ENCODE peak calls at places on chromosomes 7 and 10, in eight cellular contexts. O is OCI-LY7, P is mucosa of descending colon, Z is GM23338, D is AG09319, R is stomach, L is A549, M is GM20000. Q is an unnamed sample.

GRCh38 chr10:112475565-112476233 is 28.7 kb downstream of the VTI1A start:
- DNase-seq in R (no peak), L (no peak), P (no peak), M (no peak), O (no peak), D (no peak), Z (no peak), Q (no peak)

GRCh38 chr7:79293655-79294142 is 159.8 kb downstream of the MAGI2 start:
- DNase-seq in L (peak), R (peak), M (no peak), P (peak), Z (no peak), D (no peak), O (no peak), Q (no peak)

GRCh38 chr10:87657370-87657769 is 2.3 kb upstream of the PAPSS2 start:
- DNase-seq in P (peak), L (peak), M (no peak), D (no peak), O (no peak), Z (no peak), R (peak), Q (no peak)

GRCh38 chr7:133714654-133715053 is 412.5 kb upstream of the LRGUK start:
- DNase-seq in L (no peak), O (no peak), M (no peak), R (no peak), P (no peak), Z (no peak), D (no peak), Q (no peak)

GRCh38 chr7:139663608-139664177 is 114.1 kb downstream of the HIPK2 start:
- DNase-seq in P (no peak), L (no peak), M (no peak), Z (no peak), R (no peak), D (no peak), O (no peak), Q (no peak)

GRCh38 chr7:145169908-145170307 is 334.1 kb upstream of the TPK1 start:
- DNase-seq in P (no peak), M (no peak), R (no peak), D (no peak), L (peak), Z (peak), O (peak), Q (no peak)

GRCh38 chr10:70144372-70145110 is 2.0 kb downstream of the TYSND1 start:
- DNase-seq in P (no peak), O (no peak), R (no peak), M (no peak), D (no peak), Z (no peak), L (no peak), Q (peak)

GRCh38 chr10:124696446-124697392 is 47.5 kb downstream of the FAM53B start:
- DNase-seq in D (no peak), P (no peak), R (no peak), Z (no peak), M (peak), L (no peak), O (peak), Q (peak)

GRCh38 chr10:71312840-71313789 is 5.9 kb upstream of the SLC29A3 start:
- DNase-seq in Z (no peak), M (no peak), R (no peak), O (no peak), D (peak), P (peak), L (no peak), Q (no peak)

GRCh38 chr10:24777191-24777590 is 53.5 kb upstream of the ARHGAP21 start:
- DNase-seq in M (no peak), R (no peak), Z (no peak), D (peak), P (no peak), L (no peak), O (no peak), Q (no peak)

GRCh38 chr7:141700291-141700847 is 1.6 kb downstream of the DENND11 start:
- DNase-seq in P (no peak), Z (no peak), L (no peak), O (no peak), M (no peak), R (no peak), D (no peak), Q (no peak)

GRCh38 chr7:30750574-30751256 is 1.2 kb upstream of the INMT start:
- DNase-seq in D (peak), M (no peak), P (peak), Z (no peak), L (no peak), O (no peak), R (no peak), Q (no peak)

GRCh38 chr10:30775779-30776591 is 146.4 kb upstream of the LYZL2 start:
- DNase-seq in R (no peak), D (no peak), M (no peak), L (no peak), P (no peak), O (no peak), Z (no peak), Q (no peak)

GRCh38 chr7:5766321-5766761 is 15.1 kb downstream of the RNF216 start:
- DNase-seq in R (no peak), M (no peak), D (peak), Z (no peak), P (no peak), O (no peak), L (no peak), Q (no peak)

GRCh38 chr10:110803830-110804338 is 67.8 kb upstream of the PDCD4 start:
- DNase-seq in P (peak), L (peak), R (peak), D (peak), M (peak), O (peak), Z (peak), Q (peak)

GRCh38 chr7:155804897-155805825 is 7.1 kb downstream of the SHH start:
- DNase-seq in O (no peak), M (peak), R (peak), L (peak), D (peak), P (peak), Z (peak), Q (peak)

GRCh38 chr10:77334501-77334900 is 303.1 kb downstream of the KCNMA1 start:
- DNase-seq in P (no peak), L (no peak), Z (no peak), O (no peak), D (no peak), M (no peak), R (no peak), Q (no peak)

GRCh38 chr10:103666109-103666508 is 172.6 kb downstream of the NEURL1 start:
- DNase-seq in L (peak), D (no peak), M (no peak), R (no peak), Z (peak), P (peak), O (no peak), Q (no peak)

GRCh38 chr10:75110006-75110632 is 1.3 kb upstream of the SAMD8 start:
- DNase-seq in M (no peak), Z (no peak), P (no peak), D (no peak), O (no peak), L (no peak), R (no peak), Q (no peak)

GRCh38 chr7:77479536-77480088 is 57.5 kb upstream of the PTPN12 start:
- DNase-seq in R (no peak), L (peak), P (no peak), D (no peak), Z (peak), M (no peak), O (no peak), Q (no peak)

GRCh38 chr7:2985866-2986265 is 57.8 kb downstream of the CARD11 start:
- DNase-seq in O (no peak), M (no peak), L (no peak), Z (no peak), P (no peak), D (no peak), R (no peak), Q (no peak)

GRCh38 chr10:96285331-96285752 is 14.0 kb upstream of the BLNK start:
- DNase-seq in L (no peak), M (no peak), P (no peak), R (no peak), O (peak), D (no peak), Z (peak), Q (no peak)

GRCh38 chr10:69738858-69739435 is 62.8 kb upstream of the COL13A1 start:
- DNase-seq in M (no peak), D (no peak), P (no peak), O (no peak), Z (no peak), R (no peak), L (no peak), Q (no peak)

GRCh38 chr7:34718867-34719266 is 60.8 kb downstream of the NPSR1 start:
- DNase-seq in R (no peak), O (no peak), L (no peak), M (no peak), P (no peak), D (no peak), Z (no peak), Q (no peak)

GRCh38 chr7:17109017-17109416 is 189.4 kb upstream of the AHR start:
- DNase-seq in P (no peak), O (no peak), Z (no peak), L (no peak), M (no peak), R (no peak), D (no peak), Q (no peak)

GRCh38 chr7:39754326-39755120 is 131.2 kb downstream of the RALA start:
- DNase-seq in Z (peak), P (no peak), L (no peak), R (no peak), O (no peak), M (no peak), D (no peak), Q (no peak)

GRCh38 chr10:47029181-47029971 is 118.1 kb downstream of the PTPN20 start:
- DNase-seq in P (no peak), M (no peak), D (no peak), L (no peak), R (peak), Z (no peak), O (no peak), Q (no peak)

GRCh38 chr7:2012044-2012900 is 220.5 kb downstream of the MAD1L1 start:
- DNase-seq in Z (no peak), P (no peak), R (no peak), L (no peak), M (no peak), O (no peak), D (no peak), Q (no peak)

GRCh38 chr10:91366687-91367086 is 43.5 kb upstream of the HECTD2 start:
- DNase-seq in P (no peak), M (no peak), O (no peak), D (no peak), L (no peak), R (no peak), Z (no peak), Q (no peak)

GRCh38 chr10:25600651-25601050 is 333.4 kb upstream of the MYO3A start:
- DNase-seq in P (no peak), M (no peak), D (no peak), O (no peak), Z (no peak), R (no peak), L (no peak), Q (no peak)

GRCh38 chr10:3193751-3194150 is 21.2 kb upstream of the PITRM1 start:
- DNase-seq in P (no peak), M (no peak), Z (no peak), R (no peak), L (no peak), D (no peak), O (no peak), Q (no peak)

GRCh38 chr10:124616040-124616835 is 127.9 kb downstream of the FAM53B start:
- DNase-seq in Z (no peak), M (no peak), O (no peak), L (no peak), P (no peak), R (no peak), D (no peak), Q (no peak)

GRCh38 chr7:155182406-155182970 is 112.4 kb downstream of the HTR5A start:
- DNase-seq in M (no peak), L (no peak), P (no peak), D (no peak), O (no peak), Z (no peak), R (no peak), Q (no peak)

GRCh38 chr10:116694253-116694926 is 48.0 kb downstream of the HSPA12A start:
- DNase-seq in D (no peak), M (no peak), R (no peak), P (no peak), O (no peak), Z (peak), L (no peak), Q (no peak)

GRCh38 chr7:124775422-124775821 is 9.8 kb upstream of the GPR37 start:
- DNase-seq in M (no peak), R (no peak), O (no peak), Z (no peak), L (no peak), P (no peak), D (no peak), Q (no peak)

GRCh38 chr10:16843252-16843870 is 26.1 kb upstream of the RSU1 start:
- DNase-seq in O (peak), L (peak), M (peak), D (peak), Z (peak), P (peak), R (no peak), Q (peak)

GRCh38 chr7:151756076-151756731 is 120.7 kb downstream of the PRKAG2 start:
- DNase-seq in D (no peak), Z (no peak), R (no peak), P (peak), L (no peak), O (no peak), M (no peak), Q (peak)

GRCh38 chr7:151755131-151755787 is 121.7 kb downstream of the PRKAG2 start:
- DNase-seq in L (no peak), M (no peak), Z (no peak), O (no peak), R (no peak), D (no peak), P (peak), Q (no peak)

GRCh38 chr7:151754688-151755130 is 122.2 kb downstream of the PRKAG2 start:
- DNase-seq in L (no peak), Z (no peak), O (no peak), P (no peak), M (no peak), D (no peak), R (no peak), Q (no peak)

GRCh38 chr7:151752816-151753600 is 123.9 kb downstream of the PRKAG2 start:
- DNase-seq in Z (no peak), D (no peak), L (no peak), M (no peak), P (no peak), R (no peak), O (no peak), Q (no peak)

GRCh38 chr7:151754142-151754590 is 122.7 kb downstream of the PRKAG2 start:
- DNase-seq in L (peak), D (peak), P (peak), M (peak), O (peak), R (peak), Z (peak), Q (peak)
- TF ChIP-seq CTCF in L (peak), D (peak), P (peak), M (peak), O (peak), R (peak), Z (peak), Q (peak)

GRCh38 chr7:82625377-82625776 is 181.8 kb upstream of the CACNA2D1 start:
- DNase-seq in P (no peak), D (no peak), M (no peak), L (no peak), R (no peak), O (no peak), Z (no peak), Q (no peak)
- TF ChIP-seq CTCF in P (no peak), D (no peak), M (no peak), L (no peak), R (no peak), O (no peak), Z (peak), Q (no peak)

GRCh38 chr7:22732556-22733126 is 5.6 kb downstream of the IL6 start:
- DNase-seq in O (peak), R (no peak), Z (peak), D (no peak), L (peak), M (no peak), P (no peak), Q (no peak)
- TF ChIP-seq CTCF in O (peak), R (no peak), Z (peak), D (peak), L (peak), M (no peak), P (no peak), Q (no peak)

GRCh38 chr7:20509892-20510645 is 105.4 kb upstream of the ABCB5 start:
- DNase-seq in R (no peak), Z (no peak), L (no peak), M (no peak), D (no peak), P (no peak), O (no peak), Q (no peak)
- TF ChIP-seq CTCF in R (no peak), Z (no peak), L (no peak), M (no peak), D (no peak), P (no peak), O (no peak), Q (no peak)

GRCh38 chr10:97876387-97876786 is 26.7 kb downstream of the GOLGA7B start:
- DNase-seq in O (no peak), P (no peak), L (no peak), R (no peak), Z (peak), M (no peak), D (no peak), Q (no peak)
- TF ChIP-seq CTCF in O (no peak), P (no peak), L (no peak), R (no peak), Z (no peak), M (no peak), D (no peak), Q (no peak)

Q was measured in GM13976.